ENCODE peak calls at places on chromosomes 7 and 10, in five cellular contexts. B, Y, T, D and Z are unnamed samples.

GRCh38 chr10:43255644-43256431 is 11.0 kb downstream of the RASGEF1A start:
- DNase-seq in B (no peak), Y (peak), T (no peak), D (no peak), Z (no peak)

GRCh38 chr7:36039671-36040070 is 113.4 kb upstream of the EEPD1 start:
- DNase-seq in B (no peak), Y (no peak), T (no peak), D (no peak), Z (no peak)

GRCh38 chr10:43046288-43046991 is 30.4 kb upstream of the RET start:
- DNase-seq in B (no peak), Y (no peak), T (no peak), D (no peak), Z (no peak)

GRCh38 chr10:104582604-104582951 is 58.5 kb upstream of the SORCS3 start:
- DNase-seq in B (no peak), Y (no peak), T (no peak), D (no peak), Z (no peak)

GRCh38 chr7:129188372-129188891 is at the start of gene SMO:
- DNase-seq in B (no peak), Y (no peak), T (peak), D (no peak), Z (peak)

GRCh38 chr7:54757711-54758110 is 1.3 kb downstream of the SEC61G start:
- DNase-seq in B (no peak), Y (no peak), T (no peak), D (no peak), Z (no peak)

GRCh38 chr7:128405345-128406146 is 4.2 kb downstream of the IMPDH1 start:
- DNase-seq in B (no peak), Y (peak), T (no peak), D (no peak), Z (no peak)

GRCh38 chr10:110200518-110200917 is 6.9 kb upstream of the MXI1 start:
- DNase-seq in B (no peak), Y (no peak), T (no peak), D (no peak), Z (no peak)

GRCh38 chr7:157389951-157390730 is 53.3 kb downstream of the DNAJB6 start:
- DNase-seq in B (no peak), Y (no peak), T (no peak), D (no peak), Z (no peak)